ENCODE peak calls at places on chromosomes 6 and 20, in six cellular contexts. B is fibroblast of lung; T is CD8-positive, alpha-beta T cell; F is astrocyte; O is A549; J is H1. H is an unnamed sample.

GRCh38 chr6:150394053-150394875 is 25.5 kb downstream of the IYD start:
- DNase-seq in B (no peak), T (no peak), F (no peak), O (no peak), J (no peak), H (no peak)

GRCh38 chr6:24431045-24431451 is 28.3 kb downstream of the MRS2 start:
- DNase-seq in B (peak; percentile 34), T (no peak), F (peak; percentile 25), O (peak; percentile 33), J (peak; percentile 9), H (peak; percentile 3)

GRCh38 chr6:134177753-134178229 is 125.4 kb upstream of the SLC2A12 start:
- DNase-seq in B (peak; percentile 56), T (peak; percentile 48), F (peak; percentile 52), O (no peak), J (no peak), H (no peak)

GRCh38 chr6:56293756-56294155 is 46.4 kb upstream of the COL21A1 start:
- DNase-seq in B (no peak), T (no peak), F (no peak), O (no peak), J (no peak), H (no peak)

GRCh38 chr6:31697555-31697954 is 5.6 kb downstream of the ABHD16A start:
- DNase-seq in B (no peak), T (no peak), F (no peak), O (no peak), J (no peak), H (no peak)

GRCh38 chr6:150196942-150197745 is 54.3 kb downstream of the PPP1R14C start:
- DNase-seq in B (peak; percentile 26), T (no peak), F (no peak), O (no peak), J (no peak), H (no peak)

GRCh38 chr6:123519191-123519510 is 117.6 kb downstream of the TRDN start:
- DNase-seq in B (no peak), T (no peak), F (no peak), O (no peak), J (no peak), H (no peak)

GRCh38 chr20:36181934-36182603 is 27.5 kb downstream of the EPB41L1 start:
- DNase-seq in B (peak; percentile 43), T (no peak), F (peak; percentile 22), O (no peak), J (no peak), H (no peak)

GRCh38 chr6:53624491-53624890 is 41.1 kb downstream of the KLHL31 start:
- DNase-seq in B (no peak), T (no peak), F (no peak), O (no peak), J (no peak), H (no peak)

GRCh38 chr6:167733740-167734661 is 92.7 kb upstream of the AFDN start:
- DNase-seq in B (peak; percentile 3), T (no peak), F (no peak), O (no peak), J (no peak), H (no peak)

GRCh38 chr6:43014434-43014909 is 423 bp downstream of the KLHDC3 start:
- DNase-seq in B (peak; percentile 39), T (no peak), F (peak; percentile 23), O (peak; percentile 14), J (no peak), H (no peak)

GRCh38 chr6:7051780-7052440 is 55.9 kb upstream of the RREB1 start:
- DNase-seq in B (peak; percentile 52), T (peak; percentile 70), F (peak; percentile 22), O (no peak), J (no peak), H (no peak)

GRCh38 chr6:142897659-142898058 is 47.3 kb downstream of the HIVEP2 start:
- DNase-seq in B (no peak), T (no peak), F (no peak), O (no peak), J (no peak), H (no peak)

GRCh38 chr20:38321959-38322598 is 18.1 kb downstream of the BPI start:
- DNase-seq in B (peak; percentile 59), T (no peak), F (peak; percentile 31), O (peak; percentile 55), J (no peak), H (no peak)

GRCh38 chr6:41455818-41456217 is 90.4 kb upstream of the FOXP4 start:
- DNase-seq in B (no peak), T (no peak), F (no peak), O (no peak), J (no peak), H (no peak)

GRCh38 chr6:29941916-29942274 is 437 bp upstream of the HLA-A start:
- DNase-seq in B (no peak), T (no peak), F (no peak), O (no peak), J (no peak), H (no peak)

GRCh38 chr6:139567095-139567494 is 192.6 kb upstream of the CITED2 start:
- DNase-seq in B (peak; percentile 52), T (no peak), F (no peak), O (no peak), J (no peak), H (no peak)

GRCh38 chr20:33470457-33470856 is 19.4 kb upstream of the CBFA2T2 start:
- DNase-seq in B (no peak), T (no peak), F (no peak), O (no peak), J (no peak), H (no peak)

GRCh38 chr20:33474963-33475362 is 14.9 kb upstream of the CBFA2T2 start:
- DNase-seq in B (no peak), T (no peak), F (no peak), O (no peak), J (no peak), H (no peak)

GRCh38 chr20:33474097-33474846 is 15.6 kb upstream of the CBFA2T2 start:
- DNase-seq in B (no peak), T (no peak), F (no peak), O (no peak), J (no peak), H (no peak)

GRCh38 chr20:33472868-33473267 is 17.0 kb upstream of the CBFA2T2 start:
- DNase-seq in B (no peak), T (no peak), F (no peak), O (no peak), J (no peak), H (no peak)

DNA sequence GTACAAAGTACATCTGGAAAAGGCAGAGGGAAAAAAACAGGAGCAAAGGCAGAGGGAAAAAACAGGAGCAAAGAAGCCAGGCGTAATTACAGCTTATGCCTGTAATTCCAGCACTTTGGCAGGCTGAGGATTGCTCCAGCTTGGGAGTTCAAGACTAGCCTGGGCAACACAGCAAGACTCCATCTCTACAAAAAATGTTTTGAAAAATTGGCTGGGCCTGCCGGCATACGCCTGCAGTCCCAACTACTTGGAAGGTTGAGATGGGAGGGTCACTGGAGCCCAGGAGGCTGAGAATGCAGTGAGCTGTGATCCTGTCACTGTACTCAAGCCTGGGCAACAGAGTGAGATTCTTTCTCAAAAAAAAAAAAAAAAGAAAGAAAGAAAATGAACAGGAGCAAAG is 19.0 kb upstream of the CBFA2T2 start:
- DNase-seq in B (no peak), T (no peak), F (no peak), O (no peak), J (no peak), H (no peak)
- H3K4me3 ChIP-seq in B (no peak overlapping the region), T (no peak overlapping the region), F (no peak overlapping the region), O (no peak overlapping the region), J (no peak overlapping the region), H (no peak overlapping the region)

DNA sequence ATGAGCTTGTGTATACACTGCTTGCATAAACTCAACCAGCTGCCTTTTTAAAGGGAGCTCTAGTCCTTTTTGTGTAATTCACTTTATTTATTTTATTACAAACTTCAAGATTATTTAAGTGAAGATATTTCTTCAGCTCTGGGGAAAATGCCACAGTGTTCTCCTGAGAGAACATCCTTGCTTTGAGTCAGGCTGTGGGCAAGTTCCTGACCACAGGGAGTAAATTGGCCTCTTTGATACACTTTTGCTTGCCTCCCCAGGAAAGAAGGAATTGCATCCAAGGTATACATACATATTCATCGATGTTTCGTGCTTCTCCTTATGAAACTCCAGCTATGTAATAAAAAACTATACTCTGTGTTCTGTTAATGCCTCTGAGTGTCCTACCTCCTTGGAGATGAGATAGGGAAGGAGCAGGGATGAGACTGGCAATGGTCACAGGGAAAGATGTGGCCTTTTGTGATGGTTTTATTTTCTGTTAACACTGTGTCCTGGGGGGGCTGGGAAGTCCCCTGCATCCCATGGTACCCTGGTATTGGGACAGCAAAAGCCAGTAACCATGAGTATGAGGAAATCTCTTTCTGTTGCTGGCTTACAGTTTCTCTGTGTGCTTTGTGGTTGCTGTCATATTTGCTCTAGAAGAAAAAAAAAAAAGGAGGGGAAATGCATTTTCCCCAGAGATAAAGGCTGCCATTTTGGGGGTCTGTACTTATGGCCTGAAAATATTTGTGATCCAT is 15.3 kb downstream of the TNFAIP3 start:
- DNase-seq in B (peak; percentile 42), T (no peak), F (no peak), O (no peak), J (no peak), H (no peak)
- H3K4me3 ChIP-seq in B (no peak overlapping the region), T (no peak overlapping the region), F (no peak overlapping the region), O (no peak overlapping the region), J (no peak overlapping the region), H (no peak overlapping the region)

GRCh38 chr6:68032217-68032616 is 602.9 kb upstream of the ADGRB3 start:
- DNase-seq in B (no peak), T (no peak), F (no peak), O (no peak), J (no peak), H (no peak)

GRCh38 chr6:68031054-68031453 is 604.0 kb upstream of the ADGRB3 start:
- DNase-seq in B (no peak), T (no peak), F (no peak), O (no peak), J (no peak), H (no peak)

GRCh38 chr6:68024570-68025269 is 610.4 kb upstream of the ADGRB3 start:
- DNase-seq in B (no peak), T (no peak), F (no peak), O (no peak), J (no peak), H (no peak)

GRCh38 chr6:68025764-68026163 is 609.3 kb upstream of the ADGRB3 start:
- DNase-seq in B (no peak), T (no peak), F (no peak), O (no peak), J (no peak), H (no peak)

GRCh38 chr6:68026483-68026882 is 608.6 kb upstream of the ADGRB3 start:
- DNase-seq in B (no peak), T (no peak), F (no peak), O (no peak), J (no peak), H (no peak)
- H3K4me3 ChIP-seq in B (no peak overlapping the region), T (no peak overlapping the region), F (no peak overlapping the region), O (no peak overlapping the region), J (no peak overlapping the region), H (no peak overlapping the region)

GRCh38 chr20:57392130-57392445 is 892 bp downstream of the RBM38 start:
- DNase-seq in B (no peak), T (no peak), F (no peak), O (peak; percentile 31), J (no peak), H (no peak)

GRCh38 chr20:57394087-57395082 is 3.2 kb downstream of the RBM38 start:
- DNase-seq in B (no peak), T (no peak), F (no peak), O (no peak), J (no peak), H (no peak)

GRCh38 chr20:57391439-57392129 is 388 bp downstream of the RBM38 start:
- DNase-seq in B (peak; percentile 19), T (no peak), F (no peak), O (no peak), J (no peak), H (no peak)

GRCh38 chr20:57393321-57394086 is 2.3 kb downstream of the RBM38 start:
- DNase-seq in B (peak; percentile 22), T (no peak), F (no peak), O (no peak), J (no peak), H (no peak)

GRCh38 chr20:57392512-57393271 is 1.5 kb downstream of the RBM38 start:
- DNase-seq in B (no peak), T (peak; percentile 86), F (no peak), O (no peak), J (no peak), H (no peak)
- H3K4me3 ChIP-seq in B (peak overlapping the region; percentile 43), T (peak overlapping the region; percentile 98), F (peak overlapping the region; percentile 55), O (peak overlapping the region; percentile 86), J (peak overlapping the region; percentile 94), H (peak overlapping the region; percentile 79)

H was measured in epithelial cell of proximal tubule.